ENCODE peak calls at places on chromosomes 2 and 18, in eight cellular contexts. One of them, this sample, is unnamed.

GRCh38 chr2:144511222-144511855 is 8.6 kb downstream of the ZEB2 start:
- DNase-seq in coronary artery: no peak
- DNase-seq in HFF-Myc: no peak
- DNase-seq in fibroblast of pulmonary artery: no peak
- DNase-seq in IMR-90: no peak
- DNase-seq in esophagus squamous epithelium: no peak
- DNase-seq in GM06990: no peak
- DNase-seq in BJ: no peak
- DNase-seq in this sample: no peak

GRCh38 chr2:714005-714741 is 37.0 kb upstream of the TMEM18 start:
- DNase-seq in coronary artery: no peak
- DNase-seq in IMR-90: peak; percentile 54
- DNase-seq in esophagus squamous epithelium: no peak
- DNase-seq in BJ: no peak
- DNase-seq in HFF-Myc: peak; percentile 20
- DNase-seq in GM06990: peak; percentile 44
- DNase-seq in fibroblast of pulmonary artery: peak; percentile 59
- DNase-seq in this sample: peak; percentile 87

GRCh38 chr18:73774836-73775509 is 372.7 kb downstream of the FBXO15 start:
- DNase-seq in BJ: no peak
- DNase-seq in esophagus squamous epithelium: no peak
- DNase-seq in HFF-Myc: no peak
- DNase-seq in IMR-90: no peak
- DNase-seq in coronary artery: no peak
- DNase-seq in fibroblast of pulmonary artery: no peak
- DNase-seq in GM06990: no peak
- DNase-seq in this sample: no peak

GRCh38 chr2:144998435-144998834 is 478.5 kb upstream of the ZEB2 start:
- DNase-seq in GM06990: no peak
- DNase-seq in BJ: no peak
- DNase-seq in IMR-90: no peak
- DNase-seq in HFF-Myc: no peak
- DNase-seq in coronary artery: no peak
- DNase-seq in esophagus squamous epithelium: no peak
- DNase-seq in fibroblast of pulmonary artery: no peak
- DNase-seq in this sample: no peak

GRCh38 chr2:238720232-238720672 is 127.6 kb upstream of the TWIST2 start:
- DNase-seq in esophagus squamous epithelium: no peak
- DNase-seq in IMR-90: peak; percentile 19
- DNase-seq in GM06990: no peak
- DNase-seq in HFF-Myc: no peak
- DNase-seq in fibroblast of pulmonary artery: peak; percentile 36
- DNase-seq in coronary artery: no peak
- DNase-seq in BJ: no peak
- DNase-seq in this sample: peak; percentile 38

GRCh38 chr2:174931724-174932123 is 73.5 kb downstream of the CHN1 start:
- DNase-seq in GM06990: no peak
- DNase-seq in IMR-90: peak; percentile 90
- DNase-seq in BJ: no peak
- DNase-seq in coronary artery: no peak
- DNase-seq in HFF-Myc: no peak
- DNase-seq in esophagus squamous epithelium: no peak
- DNase-seq in fibroblast of pulmonary artery: peak; percentile 59
- DNase-seq in this sample: no peak

GRCh38 chr2:42792583-42793313 is at the start of gene HAAO:
- DNase-seq in BJ: no peak
- DNase-seq in esophagus squamous epithelium: no peak
- DNase-seq in fibroblast of pulmonary artery: no peak
- DNase-seq in IMR-90: no peak
- DNase-seq in HFF-Myc: no peak
- DNase-seq in GM06990: peak; percentile 73
- DNase-seq in coronary artery: no peak
- DNase-seq in this sample: peak; percentile 74

GRCh38 chr2:102342888-102343287 is 12.7 kb upstream of the IL18R1 start:
- DNase-seq in coronary artery: no peak
- DNase-seq in esophagus squamous epithelium: no peak
- DNase-seq in IMR-90: no peak
- DNase-seq in BJ: no peak
- DNase-seq in GM06990: no peak
- DNase-seq in fibroblast of pulmonary artery: peak; percentile 39
- DNase-seq in HFF-Myc: no peak
- DNase-seq in this sample: no peak

GRCh38 chr18:60692277-60692676 is 319.7 kb upstream of the MC4R start:
- DNase-seq in IMR-90: no peak
- DNase-seq in coronary artery: no peak
- DNase-seq in esophagus squamous epithelium: no peak
- DNase-seq in GM06990: no peak
- DNase-seq in HFF-Myc: no peak
- DNase-seq in fibroblast of pulmonary artery: no peak
- DNase-seq in BJ: no peak
- DNase-seq in this sample: no peak

GRCh38 chr2:107107351-107107750 is 221.4 kb upstream of the ST6GAL2 start:
- DNase-seq in coronary artery: no peak
- DNase-seq in HFF-Myc: no peak
- DNase-seq in fibroblast of pulmonary artery: no peak
- DNase-seq in esophagus squamous epithelium: no peak
- DNase-seq in BJ: no peak
- DNase-seq in IMR-90: no peak
- DNase-seq in GM06990: no peak
- DNase-seq in this sample: no peak

GRCh38 chr2:84970266-84970955 is 550 bp upstream of the KCMF1 start:
- DNase-seq in BJ: no peak
- DNase-seq in GM06990: peak; percentile 81
- DNase-seq in coronary artery: peak; percentile 82
- DNase-seq in HFF-Myc: no peak
- DNase-seq in esophagus squamous epithelium: peak; percentile 8
- DNase-seq in IMR-90: peak; percentile 36
- DNase-seq in fibroblast of pulmonary artery: peak; percentile 43
- DNase-seq in this sample: peak; percentile 85

DNA sequence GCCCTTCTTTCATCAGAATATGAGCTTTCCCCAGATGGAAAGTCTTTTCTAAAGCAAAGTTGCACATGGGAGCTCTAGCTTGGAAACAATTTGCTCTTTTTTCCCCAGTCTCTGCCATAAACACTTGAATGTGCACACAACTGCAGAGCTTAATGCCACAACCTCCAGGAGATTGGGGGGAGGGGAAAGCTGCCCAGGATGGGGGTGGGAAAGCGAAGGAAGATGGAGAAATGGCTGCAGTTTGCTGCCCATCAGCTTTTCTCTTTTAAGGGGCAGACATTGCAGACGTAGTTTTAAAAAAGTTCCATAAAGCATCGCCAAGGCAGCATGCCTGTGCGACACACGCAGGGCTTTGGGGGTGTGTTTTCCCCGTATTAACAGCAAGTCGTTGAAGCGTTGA is 1.5 kb downstream of the ACKR3 start:
- DNase-seq in esophagus squamous epithelium: no peak
- DNase-seq in IMR-90: no peak
- DNase-seq in BJ: no peak
- DNase-seq in GM06990: no peak
- DNase-seq in fibroblast of pulmonary artery: no peak
- DNase-seq in coronary artery: peak; percentile 47
- DNase-seq in HFF-Myc: no peak
- DNase-seq in this sample: no peak
- H3K4me3 ChIP-seq in esophagus squamous epithelium: peak overlapping the region; percentile 32
- H3K4me3 ChIP-seq in IMR-90: no peak overlapping the region
- H3K4me3 ChIP-seq in BJ: no peak overlapping the region
- H3K4me3 ChIP-seq in GM06990: peak overlapping the region; percentile 58
- H3K4me3 ChIP-seq in fibroblast of pulmonary artery: no peak overlapping the region
- H3K4me3 ChIP-seq in coronary artery: peak overlapping the region; percentile 76
- H3K4me3 ChIP-seq in HFF-Myc: no peak overlapping the region
- H3K4me3 ChIP-seq in this sample: peak overlapping the region; percentile 35

GRCh38 chr2:7023542-7023941 is 106.3 kb downstream of the RNF144A start:
- DNase-seq in HFF-Myc: no peak
- DNase-seq in GM06990: no peak
- DNase-seq in IMR-90: no peak
- DNase-seq in esophagus squamous epithelium: no peak
- DNase-seq in BJ: no peak
- DNase-seq in fibroblast of pulmonary artery: peak; percentile 77
- DNase-seq in coronary artery: no peak
- DNase-seq in this sample: no peak

GRCh38 chr2:7022486-7022885 is 105.3 kb downstream of the RNF144A start:
- DNase-seq in GM06990: no peak
- DNase-seq in esophagus squamous epithelium: no peak
- DNase-seq in BJ: no peak
- DNase-seq in HFF-Myc: no peak
- DNase-seq in fibroblast of pulmonary artery: peak; percentile 78
- DNase-seq in IMR-90: no peak
- DNase-seq in coronary artery: no peak
- DNase-seq in this sample: no peak

GRCh38 chr2:7025098-7025497 is 107.9 kb downstream of the RNF144A start:
- DNase-seq in BJ: no peak
- DNase-seq in GM06990: no peak
- DNase-seq in coronary artery: no peak
- DNase-seq in esophagus squamous epithelium: no peak
- DNase-seq in fibroblast of pulmonary artery: no peak
- DNase-seq in HFF-Myc: no peak
- DNase-seq in IMR-90: no peak
- DNase-seq in this sample: no peak

GRCh38 chr2:7022956-7023467 is 105.8 kb downstream of the RNF144A start:
- DNase-seq in fibroblast of pulmonary artery: peak; percentile 14
- DNase-seq in BJ: no peak
- DNase-seq in IMR-90: no peak
- DNase-seq in HFF-Myc: no peak
- DNase-seq in GM06990: no peak
- DNase-seq in coronary artery: no peak
- DNase-seq in esophagus squamous epithelium: no peak
- DNase-seq in this sample: no peak

GRCh38 chr2:7024261-7024660 is 107.0 kb downstream of the RNF144A start:
- DNase-seq in BJ: no peak
- DNase-seq in GM06990: no peak
- DNase-seq in esophagus squamous epithelium: no peak
- DNase-seq in IMR-90: no peak
- DNase-seq in HFF-Myc: no peak
- DNase-seq in coronary artery: no peak
- DNase-seq in fibroblast of pulmonary artery: no peak
- DNase-seq in this sample: no peak
- TF ChIP-seq CTCF in BJ: no peak
- TF ChIP-seq CTCF in GM06990: no peak
- TF ChIP-seq CTCF in esophagus squamous epithelium: no peak
- TF ChIP-seq CTCF in IMR-90: no peak
- TF ChIP-seq CTCF in HFF-Myc: no peak
- TF ChIP-seq CTCF in coronary artery: no peak
- TF ChIP-seq CTCF in fibroblast of pulmonary artery: no peak
- TF ChIP-seq CTCF in this sample: no peak

DNA sequence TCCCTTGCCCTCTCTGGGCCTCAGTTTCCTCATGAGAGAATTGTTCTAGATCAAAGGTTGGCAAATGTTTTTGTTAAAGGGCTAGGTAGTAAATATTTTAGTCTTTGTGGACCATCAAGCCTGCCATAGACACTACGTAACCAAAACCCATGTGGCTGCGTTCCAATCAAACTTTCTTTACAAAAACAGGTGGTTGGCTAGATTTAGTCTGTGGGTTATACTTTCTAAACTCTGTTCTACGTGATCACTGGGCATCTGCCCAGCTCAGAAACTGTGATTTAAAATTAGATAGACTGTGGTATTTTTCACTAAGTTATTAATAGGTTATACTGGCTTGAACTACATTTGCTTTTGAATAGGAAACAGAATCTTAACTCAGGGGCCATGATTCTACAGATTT is 149.8 kb upstream of the DCC start:
- DNase-seq in BJ: no peak
- DNase-seq in IMR-90: no peak
- DNase-seq in coronary artery: no peak
- DNase-seq in HFF-Myc: no peak
- DNase-seq in GM06990: no peak
- DNase-seq in fibroblast of pulmonary artery: no peak
- DNase-seq in esophagus squamous epithelium: no peak
- DNase-seq in this sample: peak; percentile 20
- H3K4me3 ChIP-seq in BJ: no peak overlapping the region
- H3K4me3 ChIP-seq in IMR-90: no peak overlapping the region
- H3K4me3 ChIP-seq in coronary artery: no peak overlapping the region
- H3K4me3 ChIP-seq in HFF-Myc: no peak overlapping the region
- H3K4me3 ChIP-seq in GM06990: no peak overlapping the region
- H3K4me3 ChIP-seq in fibroblast of pulmonary artery: no peak overlapping the region
- H3K4me3 ChIP-seq in esophagus squamous epithelium: no peak overlapping the region
- H3K4me3 ChIP-seq in this sample: no peak overlapping the region

GRCh38 chr2:109174214-109174613 is 45.2 kb downstream of the SH3RF3 start:
- DNase-seq in GM06990: no peak
- DNase-seq in BJ: no peak
- DNase-seq in esophagus squamous epithelium: no peak
- DNase-seq in fibroblast of pulmonary artery: no peak
- DNase-seq in coronary artery: no peak
- DNase-seq in HFF-Myc: no peak
- DNase-seq in IMR-90: no peak
- DNase-seq in this sample: no peak

GRCh38 chr2:109173311-109174171 is 44.5 kb downstream of the SH3RF3 start:
- DNase-seq in esophagus squamous epithelium: no peak
- DNase-seq in HFF-Myc: no peak
- DNase-seq in BJ: peak; percentile 80
- DNase-seq in GM06990: no peak
- DNase-seq in IMR-90: peak; percentile 87
- DNase-seq in coronary artery: peak; percentile 96
- DNase-seq in fibroblast of pulmonary artery: peak; percentile 91
- DNase-seq in this sample: no peak

GRCh38 chr2:109170645-109171044 is 41.6 kb downstream of the SH3RF3 start:
- DNase-seq in GM06990: no peak
- DNase-seq in BJ: no peak
- DNase-seq in coronary artery: no peak
- DNase-seq in IMR-90: no peak
- DNase-seq in esophagus squamous epithelium: no peak
- DNase-seq in HFF-Myc: no peak
- DNase-seq in fibroblast of pulmonary artery: no peak
- DNase-seq in this sample: no peak

GRCh38 chr2:109172556-109173105 is 43.6 kb downstream of the SH3RF3 start:
- DNase-seq in coronary artery: no peak
- DNase-seq in BJ: no peak
- DNase-seq in HFF-Myc: no peak
- DNase-seq in GM06990: no peak
- DNase-seq in fibroblast of pulmonary artery: no peak
- DNase-seq in esophagus squamous epithelium: no peak
- DNase-seq in IMR-90: peak; percentile 44
- DNase-seq in this sample: no peak

DNA sequence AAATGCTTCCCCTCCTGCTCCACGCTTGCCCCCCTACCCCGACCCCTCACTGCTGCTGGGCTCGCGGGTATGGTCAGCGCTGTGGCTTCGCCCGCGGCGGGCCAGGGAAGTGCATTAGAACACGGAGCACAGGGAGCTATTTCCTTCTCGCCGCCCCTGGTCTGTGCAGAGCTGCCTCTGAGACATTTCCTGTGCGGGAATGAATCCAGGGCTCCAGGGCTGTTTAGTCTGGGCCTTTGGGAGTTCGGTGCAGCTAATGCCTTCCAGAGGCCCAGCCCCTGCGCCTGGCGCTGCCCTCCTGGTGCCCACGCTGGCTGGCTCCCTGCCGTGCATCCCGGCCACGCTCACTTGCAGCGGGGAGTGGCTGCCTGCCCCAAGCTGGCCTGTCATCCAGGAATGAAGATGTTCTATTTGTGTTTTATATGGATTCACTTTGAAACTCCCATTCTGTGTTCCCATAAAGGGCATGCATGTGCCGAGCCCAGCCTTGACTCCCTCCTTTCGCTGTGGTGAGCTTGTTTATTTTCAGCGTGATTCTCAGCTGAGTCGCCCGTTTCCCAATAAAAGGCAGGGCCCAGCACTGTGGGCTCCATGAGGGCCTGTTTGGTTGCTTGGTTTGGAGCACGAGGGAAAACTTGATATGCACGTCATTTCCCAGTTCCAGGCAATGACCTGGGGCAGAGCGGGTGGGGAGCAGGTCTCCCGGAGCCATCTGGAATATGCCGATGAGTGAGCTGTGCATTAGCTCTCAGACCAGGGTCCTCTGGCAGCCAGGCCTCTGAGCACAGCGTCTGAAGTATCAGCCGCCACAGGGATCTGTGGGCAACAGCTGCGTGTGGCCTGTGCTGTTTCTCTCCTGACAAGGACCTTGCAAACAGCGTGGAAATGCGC is 42.7 kb downstream of the SH3RF3 start:
- DNase-seq in HFF-Myc: peak; percentile 90
- DNase-seq in esophagus squamous epithelium: no peak
- DNase-seq in fibroblast of pulmonary artery: peak; percentile 92
- DNase-seq in BJ: peak; percentile 97
- DNase-seq in GM06990: no peak
- DNase-seq in coronary artery: peak; percentile 97
- DNase-seq in IMR-90: peak; percentile 99
- DNase-seq in this sample: no peak
- TF ChIP-seq CTCF in HFF-Myc: no peak
- TF ChIP-seq CTCF in esophagus squamous epithelium: no peak
- TF ChIP-seq CTCF in fibroblast of pulmonary artery: peak; percentile 41
- TF ChIP-seq CTCF in BJ: peak; percentile 50
- TF ChIP-seq CTCF in GM06990: no peak
- TF ChIP-seq CTCF in coronary artery: no peak
- TF ChIP-seq CTCF in IMR-90: peak; percentile 39
- TF ChIP-seq CTCF in this sample: no peak

This sample was measured in GM12865.